ENCODE peak calls at places on chromosomes 11 and 22, in seven cellular contexts. Q is endothelial cell, E is kidney epithelial cell, Z is upper lobe of right lung, C is osteocyte, M is adrenal gland, T is bronchial epithelial cell. A is an unnamed sample.

GRCh38 chr22:19958083-19959042 is 16.7 kb upstream of the TXNRD2 start:
- DNase-seq in T (no peak), Z (no peak), C (no peak), E (no peak), M (peak), Q (no peak), A (peak)

GRCh38 chr11:22449441-22449840 is 111.3 kb downstream of the SLC17A6 start:
- DNase-seq in M (no peak), Z (no peak), Q (no peak), C (no peak), T (no peak), E (no peak), A (no peak)

GRCh38 chr11:61041755-61042518 is 60.4 kb upstream of the CD5 start:
- DNase-seq in T (peak), Q (peak), E (no peak), M (no peak), C (no peak), Z (no peak), A (no peak)

GRCh38 chr11:121520243-121521144 is 67.7 kb upstream of the SORL1-AS1 start:
- DNase-seq in E (no peak), M (no peak), T (peak), Z (no peak), Q (no peak), C (no peak), A (no peak)

GRCh38 chr11:71421392-71421950 is 26.7 kb downstream of the DHCR7 start:
- DNase-seq in E (no peak), C (no peak), M (peak), Z (peak), Q (no peak), T (no peak), A (no peak)

GRCh38 chr11:130051077-130051476 is 18.6 kb upstream of the APLP2 start:
- DNase-seq in M (no peak), Z (no peak), T (no peak), Q (no peak), C (peak), E (no peak), A (no peak)

GRCh38 chr11:110471315-110471714 is 41.6 kb downstream of the FDX1 start:
- DNase-seq in Z (no peak), Q (no peak), C (no peak), T (peak), M (no peak), E (no peak), A (no peak)

GRCh38 chr11:103907548-103908455 is 128.6 kb upstream of the DDI1 start:
- DNase-seq in Z (no peak), C (no peak), E (no peak), Q (no peak), M (no peak), T (peak), A (no peak)

GRCh38 chr22:17218341-17218740 is 894 bp downstream of the ADA2 start:
- DNase-seq in T (no peak), C (no peak), Z (no peak), E (no peak), M (no peak), Q (no peak), A (peak)

GRCh38 chr11:90246468-90246867 is 23.6 kb upstream of the CHORDC1 start:
- DNase-seq in T (no peak), M (no peak), Z (no peak), E (no peak), Q (no peak), C (no peak), A (no peak)

GRCh38 chr11:2092956-2093412 is 46.2 kb downstream of the IGF2 start:
- DNase-seq in E (peak), M (no peak), T (peak), Q (no peak), C (no peak), Z (peak), A (peak)

GRCh38 chr11:2581151-2581930 is 118.5 kb downstream of the KCNQ1OT1 start:
- DNase-seq in T (no peak), Z (peak), Q (peak), E (no peak), C (peak), M (peak), A (peak)

GRCh38 chr11:70206977-70207376 is 3.9 kb downstream of the FADD start:
- DNase-seq in Q (no peak), Z (no peak), E (no peak), M (no peak), T (no peak), C (no peak), A (no peak)

GRCh38 chr11:130772266-130773227 is 143.7 kb downstream of the SNX19 start:
- DNase-seq in Z (no peak), E (peak), Q (no peak), M (no peak), T (peak), C (peak), A (no peak)

DNA sequence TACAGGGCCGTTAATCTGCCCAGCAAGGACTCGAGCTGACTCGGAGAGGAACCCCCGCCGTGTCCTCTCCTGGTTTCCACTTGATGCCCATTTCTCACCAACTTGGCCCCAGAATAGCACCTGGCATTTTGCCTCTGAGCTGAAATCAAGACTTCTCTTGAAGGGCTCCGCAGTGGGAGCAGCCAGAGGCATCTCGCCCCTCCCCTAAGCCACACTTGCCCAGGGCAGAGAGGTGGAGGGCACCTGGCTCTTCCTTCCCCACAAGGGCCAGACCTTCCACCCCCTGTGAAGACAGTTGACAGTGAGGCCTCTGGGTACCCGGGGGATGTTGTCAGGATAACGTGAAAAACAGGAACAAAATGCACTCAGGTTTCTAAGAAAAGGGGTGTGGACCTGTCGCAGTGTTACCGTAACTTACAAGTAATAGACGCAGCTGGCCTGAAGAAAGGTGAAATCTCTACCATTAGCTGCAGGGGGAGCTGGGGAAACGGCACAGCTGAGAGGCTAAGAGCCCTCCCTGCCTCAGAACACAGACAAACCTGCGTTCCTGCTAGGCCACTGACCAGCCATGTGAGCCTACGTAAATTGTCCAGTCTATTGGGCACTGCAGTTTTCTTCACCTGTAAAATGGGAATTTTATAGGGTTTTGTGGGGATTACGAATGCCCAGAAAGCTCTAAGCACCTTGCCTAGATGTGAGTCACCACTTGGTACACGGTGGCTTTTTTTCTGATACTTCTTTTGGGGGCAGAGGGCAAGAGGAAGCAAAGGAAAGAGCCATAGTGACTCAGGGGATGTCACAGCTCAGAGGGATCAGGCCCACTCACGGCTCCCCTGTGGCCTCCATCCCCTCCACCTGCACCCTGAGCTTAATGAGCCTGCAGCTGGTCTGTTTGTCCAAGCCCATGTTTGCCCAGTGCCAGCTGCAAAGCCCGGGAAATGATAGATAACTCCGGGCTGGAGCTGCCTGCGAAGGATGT is 18.6 kb upstream of the CABP7 start:
- DNase-seq in Z (no peak), T (peak), C (no peak), M (no peak), Q (peak), E (peak), A (peak)
- TF ChIP-seq CTCF in Z (no peak), T (peak), C (peak), M (no peak), Q (no peak), E (peak), A (no peak)

GRCh38 chr11:75350743-75351540 is 519 bp downstream of the ARRB1 start:
- DNase-seq in Z (peak), C (no peak), E (no peak), T (peak), M (peak), Q (peak), A (no peak)
- TF ChIP-seq CTCF in Z (peak), C (no peak), E (no peak), T (no peak), M (no peak), Q (no peak), A (no peak)

GRCh38 chr22:37100589-37101127 is 8.9 kb downstream of the TMPRSS6 start:
- DNase-seq in M (no peak), E (no peak), C (no peak), T (no peak), Q (no peak), Z (no peak), A (no peak)

GRCh38 chr22:37101311-37102063 is 8.0 kb downstream of the TMPRSS6 start:
- DNase-seq in C (no peak), Z (no peak), Q (no peak), E (no peak), T (no peak), M (no peak), A (no peak)

GRCh38 chr22:37095113-37095512 is 14.4 kb downstream of the TMPRSS6 start:
- DNase-seq in M (no peak), Z (no peak), Q (no peak), E (no peak), T (no peak), C (no peak), A (no peak)

GRCh38 chr22:37103151-37103550 is 6.4 kb downstream of the TMPRSS6 start:
- DNase-seq in E (no peak), Q (no peak), M (no peak), T (no peak), C (no peak), Z (no peak), A (peak)

DNA sequence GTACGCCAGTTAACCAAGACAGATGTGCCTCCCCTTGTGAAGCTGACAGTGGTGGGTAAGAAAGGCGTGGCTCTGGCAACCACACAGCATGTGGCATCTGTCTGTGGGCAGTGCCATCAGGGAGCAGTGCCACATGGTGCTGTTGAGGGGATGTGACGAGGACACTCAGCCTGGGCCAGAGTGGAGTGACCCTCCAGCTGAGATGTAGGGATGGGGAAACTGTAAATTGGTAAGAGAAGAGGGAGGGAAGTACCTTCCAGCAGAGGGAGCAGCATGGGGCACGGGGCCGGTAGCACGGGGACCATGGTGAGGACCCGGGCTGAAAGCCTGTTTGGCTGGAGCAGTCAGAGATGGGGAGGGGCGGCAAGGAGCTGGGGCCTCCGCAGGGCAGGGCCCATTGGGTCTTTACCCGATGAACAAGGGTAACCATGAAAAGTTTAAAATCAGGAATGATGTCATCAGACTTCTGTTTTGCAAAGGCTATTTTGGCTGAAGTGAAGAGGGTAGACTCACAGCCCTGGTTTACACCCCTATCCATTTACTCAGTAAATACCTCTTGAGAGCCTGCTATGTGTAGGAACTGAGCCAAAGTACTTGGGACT is 10.4 kb downstream of the TMPRSS6 start:
- DNase-seq in M (no peak), C (no peak), Z (no peak), T (no peak), E (no peak), Q (no peak), A (no peak)
- TF ChIP-seq CTCF in M (no peak), C (no peak), Z (peak), T (peak), E (no peak), Q (no peak), A (no peak)

GRCh38 chr11:112086422-112087191 is at the start of the genes SDHD and TIMM8B:
- DNase-seq in E (peak), C (peak), T (peak), Z (peak), M (peak), Q (peak), A (peak)
- TF ChIP-seq CTCF in E (peak), C (peak), T (peak), Z (peak), M (peak), Q (no peak), A (no peak)

GRCh38 chr11:7664867-7665266 is 8.4 kb downstream of the CYB5R2 start:
- DNase-seq in C (peak), E (no peak), M (no peak), Q (no peak), Z (no peak), T (no peak), A (no peak)

GRCh38 chr11:7667460-7667859 is 5.8 kb downstream of the CYB5R2 start:
- DNase-seq in C (peak), E (no peak), Z (no peak), M (no peak), T (no peak), Q (no peak), A (no peak)

GRCh38 chr11:7666292-7666866 is 6.9 kb downstream of the CYB5R2 start:
- DNase-seq in C (no peak), Z (no peak), E (no peak), M (no peak), T (no peak), Q (no peak), A (no peak)

GRCh38 chr11:7668464-7668863 is 4.8 kb downstream of the CYB5R2 start:
- DNase-seq in M (no peak), T (no peak), Z (no peak), Q (no peak), C (peak), E (no peak), A (no peak)

GRCh38 chr11:7665473-7666291 is 7.6 kb downstream of the CYB5R2 start:
- DNase-seq in M (peak), Q (peak), E (peak), C (no peak), T (peak), Z (peak), A (peak)
- TF ChIP-seq CTCF in M (peak), Q (peak), E (peak), C (peak), T (peak), Z (peak), A (peak)

A was measured in left lung.